ENCODE peak calls at places on chromosomes 16 and 17, in ten cellular contexts. L is CD8-positive, alpha-beta T cell; B is colonic mucosa; F is lower lobe of right lung; E is small intestine; X is CD8-positive, alpha-beta memory T cell; Y is A549; M is heart left ventricle; Q is BE2C; S is upper lobe of right lung. V is an unnamed sample.

GRCh38 chr17:1197379-1197778 is 17.6 kb upstream of the ABR start:
- DNase-seq in L (peak; percentile 24), B (peak; percentile 50), F (peak; percentile 57), E (no peak), X (no peak), Y (no peak), M (no peak), Q (no peak), S (no peak), V (no peak)

GRCh38 chr16:80723091-80723490 is 81.3 kb downstream of the CDYL2 start:
- DNase-seq in L (no peak), B (no peak), F (no peak), E (no peak), X (no peak), Y (no peak), M (no peak), Q (no peak), S (no peak), V (no peak)

GRCh38 chr17:65515959-65516948 is 45.2 kb downstream of the AXIN2 start:
- DNase-seq in L (no peak), B (no peak), F (no peak), E (no peak), X (no peak), Y (no peak), M (no peak), Q (no peak), S (no peak), V (no peak)

GRCh38 chr17:66777689-66778225 is 57.2 kb upstream of the CACNG5 start:
- DNase-seq in L (no peak), B (no peak), F (peak; percentile 79), E (no peak), X (no peak), Y (no peak), M (no peak), Q (no peak), S (peak; percentile 79), V (no peak)

GRCh38 chr17:71689782-71690181 is 431.0 kb upstream of the SOX9 start:
- DNase-seq in L (no peak), B (no peak), F (no peak), E (no peak), X (no peak), Y (no peak), M (no peak), Q (no peak), S (no peak), V (no peak)

GRCh38 chr17:14672830-14673229 is 371.9 kb downstream of the HS3ST3B1 start:
- DNase-seq in L (no peak), B (peak; percentile 17), F (no peak), E (no peak), X (no peak), Y (no peak), M (no peak), Q (no peak), S (no peak), V (no peak)

GRCh38 chr16:6481894-6482293 is 850.8 kb upstream of the RBFOX1 start:
- DNase-seq in L (no peak), B (no peak), F (no peak), E (no peak), X (no peak), Y (no peak), M (no peak), Q (no peak), S (no peak), V (no peak)

GRCh38 chr17:73541111-73541510 is 103.1 kb downstream of the SDK2 start:
- DNase-seq in L (no peak), B (no peak), F (no peak), E (no peak), X (no peak), Y (no peak), M (no peak), Q (no peak), S (no peak), V (no peak)

GRCh38 chr17:7466318-7466643 is 13.2 kb downstream of the ZBTB4 start:
- DNase-seq in L (no peak), B (no peak), F (no peak), E (no peak), X (no peak), Y (no peak), M (no peak), Q (no peak), S (no peak), V (no peak)

GRCh38 chr17:81483085-81483861 is 29.3 kb downstream of the ACTG1 start:
- DNase-seq in L (no peak), B (peak; percentile 32), F (no peak), E (no peak), X (peak; percentile 17), Y (no peak), M (peak; percentile 80), Q (no peak), S (no peak), V (no peak)

GRCh38 chr17:35491417-35491816 is 42.9 kb upstream of the SLFN13 start:
- DNase-seq in L (no peak), B (no peak), F (no peak), E (no peak), X (no peak), Y (no peak), M (no peak), Q (no peak), S (no peak), V (no peak)

GRCh38 chr17:41415833-41416335 is 8.5 kb downstream of the KRT37 start:
- DNase-seq in L (no peak), B (no peak), F (no peak), E (no peak), X (no peak), Y (no peak), M (peak; percentile 34), Q (no peak), S (no peak), V (no peak)

GRCh38 chr17:57158296-57158695 is 73.2 kb downstream of the AKAP1 start:
- DNase-seq in L (no peak), B (no peak), F (no peak), E (no peak), X (no peak), Y (peak; percentile 17), M (no peak), Q (no peak), S (no peak), V (no peak)

GRCh38 chr17:50934672-50935200 is 68.6 kb upstream of the TOB1 start:
- DNase-seq in L (no peak), B (no peak), F (no peak), E (no peak), X (no peak), Y (no peak), M (no peak), Q (no peak), S (no peak), V (no peak)

GRCh38 chr17:34624767-34625389 is 45.5 kb downstream of the TMEM132E start:
- DNase-seq in L (no peak), B (no peak), F (no peak), E (no peak), X (no peak), Y (no peak), M (no peak), Q (peak; percentile 49), S (no peak), V (no peak)

GRCh38 chr17:43483674-43484551 is at the start of gene DHX8:
- DNase-seq in L (peak; percentile 99), B (peak; percentile 97), F (peak; percentile 99), E (peak; percentile 98), X (peak; percentile 98), Y (peak; percentile 100), M (peak; percentile 97), Q (peak; percentile 96), S (peak; percentile 98), V (peak; percentile 99)

GRCh38 chr16:70778901-70779309 is 22.1 kb downstream of the VAC14 start:
- DNase-seq in L (no peak), B (peak; percentile 48), F (no peak), E (no peak), X (no peak), Y (peak; percentile 87), M (peak; percentile 47), Q (peak; percentile 78), S (peak; percentile 51), V (no peak)

GRCh38 chr16:27407158-27407557 is 5.2 kb downstream of the IL21R start:
- DNase-seq in L (no peak), B (no peak), F (no peak), E (no peak), X (peak; percentile 43), Y (no peak), M (no peak), Q (no peak), S (no peak), V (peak; percentile 61)
- H3K4me1 ChIP-seq in L (peaks cover 63% of the 10 kb centered on the region), B (no peaks in the 10 kb centered on the region), F (peaks cover 26% of the 10 kb centered on the region), E (no peaks in the 10 kb centered on the region), X (peaks cover 63% of the 10 kb centered on the region), Y (peaks cover 4% of the 10 kb centered on the region), M (peaks cover under 1% of the 10 kb centered on the region), Q (no peaks in the 10 kb centered on the region), S (peaks cover 7% of the 10 kb centered on the region), V (peaks cover 56% of the 10 kb centered on the region)

GRCh38 chr16:57843400-57843799 is 41.1 kb upstream of the KIFC3 start:
- DNase-seq in L (no peak), B (no peak), F (no peak), E (no peak), X (no peak), Y (no peak), M (no peak), Q (no peak), S (no peak), V (no peak)
- H3K4me1 ChIP-seq in L (no peaks in the 10 kb centered on the region), B (no peaks in the 10 kb centered on the region), F (no peaks in the 10 kb centered on the region), E (no peaks in the 10 kb centered on the region), X (no peaks in the 10 kb centered on the region), Y (peaks cover 22% of the 10 kb centered on the region), M (no peaks in the 10 kb centered on the region), Q (no peaks in the 10 kb centered on the region), S (no peaks in the 10 kb centered on the region), V (no peaks in the 10 kb centered on the region)

GRCh38 chr17:40307691-40308289 is 1.2 kb upstream of the RARA start:
- DNase-seq in L (no peak), B (peak; percentile 39), F (peak; percentile 51), E (no peak), X (no peak), Y (no peak), M (no peak), Q (no peak), S (no peak), V (no peak)

GRCh38 chr17:40307001-40307690 is 1.8 kb upstream of the RARA start:
- DNase-seq in L (no peak), B (peak; percentile 45), F (no peak), E (peak; percentile 68), X (no peak), Y (no peak), M (no peak), Q (peak; percentile 80), S (no peak), V (no peak)

GRCh38 chr17:40304464-40304863 is 4.5 kb upstream of the RARA start:
- DNase-seq in L (no peak), B (no peak), F (no peak), E (no peak), X (no peak), Y (no peak), M (no peak), Q (no peak), S (no peak), V (no peak)

GRCh38 chr17:40303706-40304450 is 5.1 kb upstream of the RARA start:
- DNase-seq in L (no peak), B (no peak), F (no peak), E (no peak), X (no peak), Y (no peak), M (peak; percentile 42), Q (peak; percentile 75), S (no peak), V (no peak)

GRCh38 chr17:40306395-40306794 is 2.6 kb upstream of the RARA start:
- DNase-seq in L (no peak), B (no peak), F (no peak), E (no peak), X (no peak), Y (no peak), M (no peak), Q (no peak), S (no peak), V (no peak)
- H3K4me1 ChIP-seq in L (peaks cover 68% of the 10 kb centered on the region), B (peaks cover 15% of the 10 kb centered on the region), F (peaks cover 69% of the 10 kb centered on the region), E (peaks cover 15% of the 10 kb centered on the region), X (peaks cover 62% of the 10 kb centered on the region), Y (peaks cover 67% of the 10 kb centered on the region), M (peaks cover 30% of the 10 kb centered on the region), Q (peaks cover 63% of the 10 kb centered on the region), S (peaks cover 73% of the 10 kb centered on the region), V (peaks cover 42% of the 10 kb centered on the region)

GRCh38 chr16:81785138-81785924 is 6.2 kb downstream of the PLCG2 start:
- DNase-seq in L (no peak), B (no peak), F (no peak), E (no peak), X (no peak), Y (no peak), M (no peak), Q (no peak), S (no peak), V (no peak)
- H3K4me1 ChIP-seq in L (no peaks in the 10 kb centered on the region), B (no peaks in the 10 kb centered on the region), F (peaks cover 19% of the 10 kb centered on the region), E (peaks cover 7% of the 10 kb centered on the region), X (no peaks in the 10 kb centered on the region), Y (no peaks in the 10 kb centered on the region), M (no peaks in the 10 kb centered on the region), Q (no peaks in the 10 kb centered on the region), S (peaks cover 13% of the 10 kb centered on the region), V (peaks cover 4% of the 10 kb centered on the region)

V was measured in naive thymus-derived CD4-positive, alpha-beta T cell.